ENCODE peak calls at places on chromosomes 2 and 18, in four cellular contexts. V is Peyer's patch, Y is IMR-90, H is HFF-Myc. P is an unnamed sample.

GRCh38 chr2:240395896-240396622 is 39.4 kb upstream of the GPC1 start:
- DNase-seq in Y (no peak), H (no peak), V (no peak), P (no peak)

GRCh38 chr2:126839711-126840110 is 59.0 kb upstream of the TEX51 start:
- DNase-seq in V (peak), H (no peak), Y (no peak), P (peak)

GRCh38 chr2:38602136-38602731 is 494 bp downstream of the HNRNPLL start:
- DNase-seq in H (no peak), Y (no peak), V (peak), P (no peak)

GRCh38 chr18:68439672-68440071 is 275.2 kb downstream of the TMX3 start:
- DNase-seq in H (no peak), Y (no peak), V (no peak), P (no peak)

GRCh38 chr2:212416126-212416525 is 122.5 kb downstream of the ERBB4 start:
- DNase-seq in V (no peak), H (no peak), Y (no peak), P (no peak)

GRCh38 chr2:43525506-43525905 is 70.3 kb downstream of the THADA start:
- DNase-seq in Y (no peak), H (no peak), V (no peak), P (no peak)

GRCh38 chr2:54818226-54818625 is 94.8 kb downstream of the EML6 start:
- DNase-seq in V (no peak), H (no peak), Y (no peak), P (no peak)

GRCh38 chr2:15795426-15795825 is 144.9 kb upstream of the MYCN start:
- DNase-seq in V (no peak), Y (no peak), H (peak), P (no peak)

GRCh38 chr2:102100371-102101096 is 42.0 kb upstream of the IL1R1 start:
- DNase-seq in Y (peak), V (no peak), H (no peak), P (peak)

GRCh38 chr2:196219686-196220085 is 48.3 kb upstream of the STK17B start:
- DNase-seq in H (no peak), V (no peak), Y (no peak), P (no peak)

GRCh38 chr2:20107776-20108175 is 56.3 kb upstream of the LAPTM4A start:
- DNase-seq in H (no peak), V (no peak), Y (peak), P (no peak)

GRCh38 chr2:234290671-234291070 is 206.2 kb downstream of the ARL4C start:
- DNase-seq in H (no peak), Y (no peak), V (peak), P (peak)

GRCh38 chr18:62981566-62981965 is 266.2 kb downstream of the PHLPP1 start:
- DNase-seq in H (no peak), V (no peak), Y (no peak), P (no peak)